ENCODE peak calls at places on chromosomes 4 and X, in seven cellular contexts. M is tibial nerve, V is uterus, J is breast epithelium, L is A549, N is right lobe of liver, I is stomach. W is an unnamed sample.

GRCh38 chr4:121900132-121900983 is 30.1 kb upstream of the BBS7 start:
- DNase-seq in M (peak), V (peak), J (no peak), L (peak), N (no peak), I (peak), W (no peak)

GRCh38 chr4:8914461-8915171 is 43.0 kb upstream of the HMX1 start:
- DNase-seq in M (no peak), V (no peak), J (peak), L (no peak), N (peak), I (peak), W (peak)

GRCh38 chr4:150943831-150944230 is 71.3 kb downstream of the LRBA start:
- DNase-seq in M (no peak), V (no peak), J (no peak), L (no peak), N (no peak), I (no peak), W (no peak)

GRCh38 chr4:30763337-30763736 is 43.2 kb downstream of the PCDH7 start:
- DNase-seq in M (no peak), V (no peak), J (no peak), L (no peak), N (no peak), I (no peak), W (no peak)

GRCh38 chr4:64250061-64250460 is 159.2 kb downstream of the TECRL start:
- DNase-seq in M (no peak), V (no peak), J (no peak), L (no peak), N (no peak), I (no peak), W (no peak)

GRCh38 chrX:110394653-110395052 is 36.0 kb downstream of the RTL9 start:
- DNase-seq in M (no peak), V (no peak), J (no peak), L (no peak), N (no peak), I (no peak), W (no peak)

GRCh38 chr4:128386761-128387599 is 99.4 kb upstream of the PGRMC2 start:
- DNase-seq in M (peak), V (peak), J (peak), L (peak), N (peak), I (peak), W (peak)

GRCh38 chr4:81605278-81605677 is 133.6 kb upstream of the RASGEF1B start:
- DNase-seq in M (no peak), V (no peak), J (no peak), L (no peak), N (no peak), I (no peak), W (no peak)

GRCh38 chrX:22057667-22058066 is 25.5 kb downstream of the PHEX start:
- DNase-seq in M (no peak), V (no peak), J (no peak), L (no peak), N (no peak), I (no peak), W (no peak)

GRCh38 chr4:76354517-76355473 is 48.3 kb downstream of the STBD1 start:
- DNase-seq in M (no peak), V (no peak), J (no peak), L (no peak), N (no peak), I (no peak), W (no peak)

GRCh38 chr4:134787315-134787714 is 585.7 kb upstream of the PABPC4L start:
- DNase-seq in M (no peak), V (no peak), J (no peak), L (no peak), N (no peak), I (no peak), W (no peak)

GRCh38 chrX:156002517-156002916 is 5.0 kb downstream of the IL9R start:
- DNase-seq in M (no peak), V (no peak), J (no peak), L (no peak), N (no peak), I (no peak), W (no peak)

GRCh38 chr4:55138367-55138766 is 13.0 kb upstream of the KDR start:
- DNase-seq in M (no peak), V (no peak), J (no peak), L (no peak), N (no peak), I (no peak), W (no peak)

GRCh38 chr4:55725057-55725456 is 89.0 kb upstream of the NMU start:
- DNase-seq in M (no peak), V (no peak), J (no peak), L (no peak), N (no peak), I (no peak), W (no peak)

GRCh38 chrX:148784859-148785655 is 284.6 kb downstream of the AFF2 start:
- DNase-seq in M (no peak), V (no peak), J (no peak), L (no peak), N (no peak), I (no peak), W (no peak)

GRCh38 chrX:115642895-115643530 is 82.0 kb downstream of the PLS3 start:
- DNase-seq in M (peak), V (peak), J (no peak), L (peak), N (no peak), I (peak), W (no peak)

GRCh38 chr4:162497564-162498167 is 333.9 kb upstream of the FSTL5 start:
- DNase-seq in M (no peak), V (no peak), J (no peak), L (peak), N (no peak), I (no peak), W (no peak)

GRCh38 chrX:46554942-46555341 is 9.7 kb upstream of the ZNF674 start:
- DNase-seq in M (no peak), V (no peak), J (no peak), L (peak), N (no peak), I (no peak), W (no peak)

GRCh38 chr4:7788687-7789425 is 150.8 kb downstream of the AFAP1 start:
- DNase-seq in M (peak), V (no peak), J (no peak), L (no peak), N (peak), I (no peak), W (peak)

GRCh38 chr4:68895561-68896198 is 55.9 kb downstream of the UGT2A3 start:
- DNase-seq in M (no peak), V (no peak), J (no peak), L (peak), N (no peak), I (no peak), W (no peak)

GRCh38 chr4:70704333-70705145 is 16.2 kb downstream of the UTP3 start:
- DNase-seq in M (peak), V (peak), J (peak), L (peak), N (peak), I (peak), W (peak)
- TF ChIP-seq POLR2A in M (no peak), V (no peak), J (no peak), L (peak), N (peak), I (no peak), W (no peak)

DNA sequence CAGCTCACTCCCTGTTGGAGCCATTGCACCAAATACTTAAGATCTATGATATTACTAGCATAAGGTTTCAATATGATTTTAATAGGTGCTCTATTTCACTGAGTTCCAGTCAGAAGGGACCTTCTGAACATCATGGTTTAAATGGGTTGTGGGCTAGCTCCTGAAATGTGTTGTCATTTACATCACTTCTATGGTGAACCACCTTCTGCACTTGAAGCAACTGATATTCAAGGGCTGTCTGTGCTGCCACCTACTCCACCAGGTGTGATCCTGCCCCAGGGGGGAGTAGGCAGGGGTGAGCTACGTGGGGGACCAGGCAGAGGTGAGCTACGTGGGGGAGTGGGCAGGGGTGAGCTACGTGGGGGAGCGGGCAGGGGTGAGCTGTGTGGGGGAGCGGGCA is 35.2 kb downstream of the RNF175 start:
- DNase-seq in M (no peak), V (no peak), J (no peak), L (no peak), N (no peak), I (no peak), W (no peak)
- H3K4me3 ChIP-seq in M (no peak), V (no peak), J (no peak), L (no peak), N (no peak), I (no peak), W (no peak)

DNA sequence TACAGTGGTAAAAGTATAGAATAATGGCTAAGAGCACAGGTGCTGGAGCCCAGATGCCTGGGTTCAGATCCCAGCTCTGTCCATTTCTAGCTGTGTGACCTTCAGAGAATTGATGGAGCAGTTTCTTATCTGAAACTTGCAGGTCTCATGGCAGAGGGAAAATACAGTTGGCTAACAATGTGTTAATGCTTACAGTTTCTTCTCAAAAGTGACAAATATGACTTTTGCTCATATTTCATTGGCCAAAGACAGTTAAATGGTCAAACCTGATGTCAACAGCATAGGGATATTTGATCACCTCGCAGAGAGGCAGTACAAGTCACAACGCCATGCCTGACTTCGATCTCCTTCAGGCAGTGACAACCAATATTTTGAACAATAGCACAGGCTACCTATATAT is 60.2 kb upstream of the LCORL start:
- DNase-seq in M (no peak), V (no peak), J (no peak), L (no peak), N (no peak), I (no peak), W (no peak)
- TF ChIP-seq POLR2A in M (no peak), V (no peak), J (no peak), L (no peak), N (no peak), I (no peak), W (no peak)

DNA sequence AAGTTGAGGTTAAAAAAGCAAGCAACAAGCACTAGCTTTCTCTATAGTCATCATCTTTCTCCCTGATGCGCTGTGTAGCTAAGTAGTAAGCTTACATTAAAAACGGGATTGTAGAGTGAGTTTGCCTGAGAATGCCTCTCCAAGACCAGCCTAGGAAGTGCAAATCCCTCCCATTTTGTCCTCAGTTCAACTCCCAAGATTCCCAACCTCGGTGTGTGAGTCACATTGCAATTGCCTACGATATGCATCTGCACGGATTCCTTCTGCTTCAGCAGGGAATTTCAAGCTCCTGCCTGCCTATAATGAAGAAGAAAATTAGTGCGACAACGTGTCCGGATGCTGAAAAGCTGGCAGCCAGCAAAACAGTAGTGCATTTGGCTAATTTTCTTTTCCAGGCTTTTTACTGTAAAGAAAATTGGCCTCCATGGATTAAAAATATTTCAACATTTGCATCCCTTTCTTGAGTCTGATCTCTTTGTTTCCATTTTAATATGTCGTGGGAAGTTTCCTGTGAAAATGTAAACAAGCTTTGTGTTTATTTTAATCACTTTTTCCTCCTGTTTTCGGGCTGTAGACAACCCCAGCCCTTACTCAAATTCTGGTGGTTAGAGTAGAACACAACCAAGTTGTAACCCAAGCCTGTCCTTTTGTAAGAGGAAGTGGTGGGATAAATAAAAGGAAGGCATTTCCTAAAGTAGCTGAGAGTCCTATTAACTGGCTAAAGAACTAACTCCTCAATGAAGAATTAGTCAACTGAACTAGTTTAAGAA is 58.4 kb upstream of the TET2 start:
- DNase-seq in M (peak), V (peak), J (no peak), L (peak), N (no peak), I (no peak), W (peak)
- H3K4me3 ChIP-seq in M (peak), V (no peak), J (peak), L (no peak), N (no peak), I (no peak), W (no peak)